ENCODE peak calls at places on chromosomes 5 and 9, in eight cellular contexts. One of them, this sample, is unnamed.

GRCh38 chr9:131270171-131271015 is 5.9 kb downstream of the FAM78A start:
- DNase-seq in GM12878: no peak
- DNase-seq in T-helper 1 cell: no peak
- DNase-seq in astrocyte of the hippocampus: no peak
- DNase-seq in hippocampal formation: no peak
- DNase-seq in fibroblast of mammary gland: no peak
- DNase-seq in AG20443: no peak
- DNase-seq in activated naive CD8-positive, alpha-beta T cell treated with anti-CD3 and anti-CD28 coated beads, Interleukin-2, amount 50 U/mL, for 24 hours: peak; percentile 68
- DNase-seq in this sample: no peak

GRCh38 chr5:134371834-134372340 is 518 bp downstream of the UBE2B start:
- DNase-seq in GM12878: no peak
- DNase-seq in T-helper 1 cell: peak; percentile 22
- DNase-seq in astrocyte of the hippocampus: peak; percentile 64
- DNase-seq in hippocampal formation: no peak
- DNase-seq in fibroblast of mammary gland: peak; percentile 44
- DNase-seq in AG20443: peak; percentile 50
- DNase-seq in activated naive CD8-positive, alpha-beta T cell treated with anti-CD3 and anti-CD28 coated beads, Interleukin-2, amount 50 U/mL, for 24 hours: peak; percentile 49
- DNase-seq in this sample: peak; percentile 16

GRCh38 chr9:27787941-27788340 is 214.7 kb upstream of the C9orf72 start:
- DNase-seq in GM12878: no peak
- DNase-seq in T-helper 1 cell: no peak
- DNase-seq in astrocyte of the hippocampus: no peak
- DNase-seq in hippocampal formation: no peak
- DNase-seq in fibroblast of mammary gland: no peak
- DNase-seq in AG20443: no peak
- DNase-seq in activated naive CD8-positive, alpha-beta T cell treated with anti-CD3 and anti-CD28 coated beads, Interleukin-2, amount 50 U/mL, for 24 hours: no peak
- DNase-seq in this sample: no peak

GRCh38 chr9:80775515-80775914 is 913.8 kb downstream of the TLE1 start:
- DNase-seq in GM12878: no peak
- DNase-seq in T-helper 1 cell: no peak
- DNase-seq in astrocyte of the hippocampus: no peak
- DNase-seq in hippocampal formation: no peak
- DNase-seq in fibroblast of mammary gland: peak; percentile 2
- DNase-seq in AG20443: no peak
- DNase-seq in activated naive CD8-positive, alpha-beta T cell treated with anti-CD3 and anti-CD28 coated beads, Interleukin-2, amount 50 U/mL, for 24 hours: no peak
- DNase-seq in this sample: no peak

GRCh38 chr5:157198277-157199058 is 17.8 kb downstream of the ITK start:
- DNase-seq in GM12878: no peak
- DNase-seq in T-helper 1 cell: peak; percentile 34
- DNase-seq in astrocyte of the hippocampus: no peak
- DNase-seq in hippocampal formation: no peak
- DNase-seq in fibroblast of mammary gland: no peak
- DNase-seq in AG20443: no peak
- DNase-seq in activated naive CD8-positive, alpha-beta T cell treated with anti-CD3 and anti-CD28 coated beads, Interleukin-2, amount 50 U/mL, for 24 hours: peak; percentile 66
- DNase-seq in this sample: no peak

GRCh38 chr5:142152383-142152730 is 43.8 kb downstream of the NDFIP1 start:
- DNase-seq in GM12878: no peak
- DNase-seq in T-helper 1 cell: no peak
- DNase-seq in astrocyte of the hippocampus: no peak
- DNase-seq in hippocampal formation: no peak
- DNase-seq in fibroblast of mammary gland: no peak
- DNase-seq in AG20443: no peak
- DNase-seq in activated naive CD8-positive, alpha-beta T cell treated with anti-CD3 and anti-CD28 coated beads, Interleukin-2, amount 50 U/mL, for 24 hours: no peak
- DNase-seq in this sample: no peak

GRCh38 chr5:82384025-82384750 is 106.0 kb upstream of the RPS23 start:
- DNase-seq in GM12878: no peak
- DNase-seq in T-helper 1 cell: no peak
- DNase-seq in astrocyte of the hippocampus: no peak
- DNase-seq in hippocampal formation: no peak
- DNase-seq in fibroblast of mammary gland: no peak
- DNase-seq in AG20443: no peak
- DNase-seq in activated naive CD8-positive, alpha-beta T cell treated with anti-CD3 and anti-CD28 coated beads, Interleukin-2, amount 50 U/mL, for 24 hours: no peak
- DNase-seq in this sample: no peak

GRCh38 chr5:151682240-151682639 is 4.5 kb downstream of the SPARC start:
- DNase-seq in GM12878: no peak
- DNase-seq in T-helper 1 cell: no peak
- DNase-seq in astrocyte of the hippocampus: no peak
- DNase-seq in hippocampal formation: no peak
- DNase-seq in fibroblast of mammary gland: peak; percentile 79
- DNase-seq in AG20443: no peak
- DNase-seq in activated naive CD8-positive, alpha-beta T cell treated with anti-CD3 and anti-CD28 coated beads, Interleukin-2, amount 50 U/mL, for 24 hours: no peak
- DNase-seq in this sample: no peak

GRCh38 chr5:77628840-77629552 is 9.5 kb downstream of the OTP start:
- DNase-seq in GM12878: no peak
- DNase-seq in T-helper 1 cell: no peak
- DNase-seq in astrocyte of the hippocampus: no peak
- DNase-seq in hippocampal formation: no peak
- DNase-seq in fibroblast of mammary gland: no peak
- DNase-seq in AG20443: no peak
- DNase-seq in activated naive CD8-positive, alpha-beta T cell treated with anti-CD3 and anti-CD28 coated beads, Interleukin-2, amount 50 U/mL, for 24 hours: no peak
- DNase-seq in this sample: no peak

GRCh38 chr5:11385901-11386293 is 518.3 kb downstream of the CTNND2 start:
- DNase-seq in GM12878: no peak
- DNase-seq in T-helper 1 cell: no peak
- DNase-seq in astrocyte of the hippocampus: peak; percentile 29
- DNase-seq in hippocampal formation: peak; percentile 94
- DNase-seq in fibroblast of mammary gland: no peak
- DNase-seq in AG20443: no peak
- DNase-seq in activated naive CD8-positive, alpha-beta T cell treated with anti-CD3 and anti-CD28 coated beads, Interleukin-2, amount 50 U/mL, for 24 hours: no peak
- DNase-seq in this sample: no peak

GRCh38 chr9:122042056-122042455 is 51.1 kb downstream of the TTLL11 start:
- DNase-seq in GM12878: no peak
- DNase-seq in T-helper 1 cell: no peak
- DNase-seq in astrocyte of the hippocampus: no peak
- DNase-seq in hippocampal formation: no peak
- DNase-seq in fibroblast of mammary gland: no peak
- DNase-seq in AG20443: no peak
- DNase-seq in activated naive CD8-positive, alpha-beta T cell treated with anti-CD3 and anti-CD28 coated beads, Interleukin-2, amount 50 U/mL, for 24 hours: no peak
- DNase-seq in this sample: no peak

GRCh38 chr5:119333421-119333851 is 22.4 kb upstream of the TNFAIP8 start:
- DNase-seq in GM12878: no peak
- DNase-seq in T-helper 1 cell: no peak
- DNase-seq in astrocyte of the hippocampus: no peak
- DNase-seq in hippocampal formation: no peak
- DNase-seq in fibroblast of mammary gland: no peak
- DNase-seq in AG20443: no peak
- DNase-seq in activated naive CD8-positive, alpha-beta T cell treated with anti-CD3 and anti-CD28 coated beads, Interleukin-2, amount 50 U/mL, for 24 hours: no peak
- DNase-seq in this sample: no peak

GRCh38 chr5:1111727-1112289 is at the start of gene SLC12A7:
- DNase-seq in GM12878: no peak
- DNase-seq in T-helper 1 cell: peak; percentile 45
- DNase-seq in astrocyte of the hippocampus: peak; percentile 76
- DNase-seq in hippocampal formation: no peak
- DNase-seq in fibroblast of mammary gland: no peak
- DNase-seq in AG20443: peak; percentile 77
- DNase-seq in activated naive CD8-positive, alpha-beta T cell treated with anti-CD3 and anti-CD28 coated beads, Interleukin-2, amount 50 U/mL, for 24 hours: peak; percentile 73
- DNase-seq in this sample: peak; percentile 57

GRCh38 chr9:24765025-24765756 is 219.5 kb upstream of the IZUMO3 start:
- DNase-seq in GM12878: no peak
- DNase-seq in T-helper 1 cell: no peak
- DNase-seq in astrocyte of the hippocampus: no peak
- DNase-seq in hippocampal formation: no peak
- DNase-seq in fibroblast of mammary gland: no peak
- DNase-seq in AG20443: no peak
- DNase-seq in activated naive CD8-positive, alpha-beta T cell treated with anti-CD3 and anti-CD28 coated beads, Interleukin-2, amount 50 U/mL, for 24 hours: no peak
- DNase-seq in this sample: no peak

GRCh38 chr5:140631831-140632365 is 1.1 kb downstream of the CD14 start:
- DNase-seq in GM12878: no peak
- DNase-seq in T-helper 1 cell: peak; percentile 18
- DNase-seq in astrocyte of the hippocampus: no peak
- DNase-seq in hippocampal formation: no peak
- DNase-seq in fibroblast of mammary gland: no peak
- DNase-seq in AG20443: no peak
- DNase-seq in activated naive CD8-positive, alpha-beta T cell treated with anti-CD3 and anti-CD28 coated beads, Interleukin-2, amount 50 U/mL, for 24 hours: no peak
- DNase-seq in this sample: peak; percentile 19

GRCh38 chr9:69121155-69122085 is 52.7 kb upstream of the TJP2 start:
- DNase-seq in GM12878: no peak
- DNase-seq in T-helper 1 cell: peak; percentile 3
- DNase-seq in astrocyte of the hippocampus: peak; percentile 69
- DNase-seq in hippocampal formation: peak; percentile 69
- DNase-seq in fibroblast of mammary gland: no peak
- DNase-seq in AG20443: peak; percentile 55
- DNase-seq in activated naive CD8-positive, alpha-beta T cell treated with anti-CD3 and anti-CD28 coated beads, Interleukin-2, amount 50 U/mL, for 24 hours: peak; percentile 29
- DNase-seq in this sample: peak; percentile 7

GRCh38 chr5:1734908-1735289 is 64.7 kb downstream of the MRPL36 start:
- DNase-seq in GM12878: no peak
- DNase-seq in T-helper 1 cell: no peak
- DNase-seq in astrocyte of the hippocampus: no peak
- DNase-seq in hippocampal formation: no peak
- DNase-seq in fibroblast of mammary gland: no peak
- DNase-seq in AG20443: no peak
- DNase-seq in activated naive CD8-positive, alpha-beta T cell treated with anti-CD3 and anti-CD28 coated beads, Interleukin-2, amount 50 U/mL, for 24 hours: no peak
- DNase-seq in this sample: no peak

GRCh38 chr9:84939766-84940165 is 270.2 kb downstream of the NTRK2 start:
- DNase-seq in GM12878: no peak
- DNase-seq in T-helper 1 cell: no peak
- DNase-seq in astrocyte of the hippocampus: no peak
- DNase-seq in hippocampal formation: no peak
- DNase-seq in fibroblast of mammary gland: no peak
- DNase-seq in AG20443: no peak
- DNase-seq in activated naive CD8-positive, alpha-beta T cell treated with anti-CD3 and anti-CD28 coated beads, Interleukin-2, amount 50 U/mL, for 24 hours: no peak
- DNase-seq in this sample: no peak

GRCh38 chr9:21804336-21804735 is 1.9 kb downstream of the MTAP start:
- DNase-seq in GM12878: no peak
- DNase-seq in T-helper 1 cell: no peak
- DNase-seq in astrocyte of the hippocampus: no peak
- DNase-seq in hippocampal formation: no peak
- DNase-seq in fibroblast of mammary gland: no peak
- DNase-seq in AG20443: no peak
- DNase-seq in activated naive CD8-positive, alpha-beta T cell treated with anti-CD3 and anti-CD28 coated beads, Interleukin-2, amount 50 U/mL, for 24 hours: no peak
- DNase-seq in this sample: no peak

GRCh38 chr9:35341585-35341984 is 148.3 kb upstream of the RUSC2 start:
- DNase-seq in GM12878: no peak
- DNase-seq in T-helper 1 cell: no peak
- DNase-seq in astrocyte of the hippocampus: peak; percentile 16
- DNase-seq in hippocampal formation: peak; percentile 29
- DNase-seq in fibroblast of mammary gland: peak; percentile 87
- DNase-seq in AG20443: peak; percentile 83
- DNase-seq in activated naive CD8-positive, alpha-beta T cell treated with anti-CD3 and anti-CD28 coated beads, Interleukin-2, amount 50 U/mL, for 24 hours: no peak
- DNase-seq in this sample: no peak

GRCh38 chr9:16436545-16436944 is 433.9 kb downstream of the BNC2 start:
- DNase-seq in GM12878: no peak
- DNase-seq in T-helper 1 cell: no peak
- DNase-seq in astrocyte of the hippocampus: no peak
- DNase-seq in hippocampal formation: no peak
- DNase-seq in fibroblast of mammary gland: no peak
- DNase-seq in AG20443: no peak
- DNase-seq in activated naive CD8-positive, alpha-beta T cell treated with anti-CD3 and anti-CD28 coated beads, Interleukin-2, amount 50 U/mL, for 24 hours: no peak
- DNase-seq in this sample: no peak

GRCh38 chr9:105651806-105652205 is 10.5 kb upstream of the TAL2 start:
- DNase-seq in GM12878: no peak
- DNase-seq in T-helper 1 cell: no peak
- DNase-seq in astrocyte of the hippocampus: no peak
- DNase-seq in hippocampal formation: no peak
- DNase-seq in fibroblast of mammary gland: no peak
- DNase-seq in AG20443: no peak
- DNase-seq in activated naive CD8-positive, alpha-beta T cell treated with anti-CD3 and anti-CD28 coated beads, Interleukin-2, amount 50 U/mL, for 24 hours: no peak
- DNase-seq in this sample: no peak

GRCh38 chr9:23587433-23587832 is 238.6 kb downstream of the ELAVL2 start:
- DNase-seq in GM12878: no peak
- DNase-seq in T-helper 1 cell: no peak
- DNase-seq in astrocyte of the hippocampus: peak; percentile 32
- DNase-seq in hippocampal formation: peak; percentile 50
- DNase-seq in fibroblast of mammary gland: no peak
- DNase-seq in AG20443: no peak
- DNase-seq in activated naive CD8-positive, alpha-beta T cell treated with anti-CD3 and anti-CD28 coated beads, Interleukin-2, amount 50 U/mL, for 24 hours: no peak
- DNase-seq in this sample: no peak

GRCh38 chr5:68464424-68464823 is 248.9 kb downstream of the PIK3R1 start:
- DNase-seq in GM12878: no peak
- DNase-seq in T-helper 1 cell: no peak
- DNase-seq in astrocyte of the hippocampus: peak; percentile 34
- DNase-seq in hippocampal formation: no peak
- DNase-seq in fibroblast of mammary gland: peak; percentile 56
- DNase-seq in AG20443: no peak
- DNase-seq in activated naive CD8-positive, alpha-beta T cell treated with anti-CD3 and anti-CD28 coated beads, Interleukin-2, amount 50 U/mL, for 24 hours: peak; percentile 65
- DNase-seq in this sample: peak; percentile 7

GRCh38 chr5:119873611-119874010 is 244.3 kb downstream of the FAM170A start:
- DNase-seq in GM12878: no peak
- DNase-seq in T-helper 1 cell: no peak
- DNase-seq in astrocyte of the hippocampus: no peak
- DNase-seq in hippocampal formation: no peak
- DNase-seq in fibroblast of mammary gland: no peak
- DNase-seq in AG20443: no peak
- DNase-seq in activated naive CD8-positive, alpha-beta T cell treated with anti-CD3 and anti-CD28 coated beads, Interleukin-2, amount 50 U/mL, for 24 hours: no peak
- DNase-seq in this sample: no peak

GRCh38 chr5:113340537-113340936 is 94.3 kb downstream of the TSSK1B start:
- DNase-seq in GM12878: no peak
- DNase-seq in T-helper 1 cell: no peak
- DNase-seq in astrocyte of the hippocampus: no peak
- DNase-seq in hippocampal formation: no peak
- DNase-seq in fibroblast of mammary gland: no peak
- DNase-seq in AG20443: no peak
- DNase-seq in activated naive CD8-positive, alpha-beta T cell treated with anti-CD3 and anti-CD28 coated beads, Interleukin-2, amount 50 U/mL, for 24 hours: no peak
- DNase-seq in this sample: no peak

GRCh38 chr9:93143830-93144530 is 9.9 kb upstream of the NINJ1 start:
- DNase-seq in GM12878: no peak
- DNase-seq in T-helper 1 cell: peak; percentile 48
- DNase-seq in astrocyte of the hippocampus: peak; percentile 47
- DNase-seq in hippocampal formation: peak; percentile 96
- DNase-seq in fibroblast of mammary gland: no peak
- DNase-seq in AG20443: peak; percentile 30
- DNase-seq in activated naive CD8-positive, alpha-beta T cell treated with anti-CD3 and anti-CD28 coated beads, Interleukin-2, amount 50 U/mL, for 24 hours: peak; percentile 38
- DNase-seq in this sample: peak; percentile 45

GRCh38 chr5:1054799-1055775 is 46.5 kb downstream of the NKD2 start:
- DNase-seq in GM12878: no peak
- DNase-seq in T-helper 1 cell: no peak
- DNase-seq in astrocyte of the hippocampus: no peak
- DNase-seq in hippocampal formation: no peak
- DNase-seq in fibroblast of mammary gland: no peak
- DNase-seq in AG20443: no peak
- DNase-seq in activated naive CD8-positive, alpha-beta T cell treated with anti-CD3 and anti-CD28 coated beads, Interleukin-2, amount 50 U/mL, for 24 hours: no peak
- DNase-seq in this sample: no peak